ENCODE peak calls at places on chromosomes 13 and 19, in six cellular contexts. L, A, P, G, T and D are unnamed samples.
A peak's percentile ranks its signal among the peaks of the same experiment; 100 is the strongest.

GRCh38 chr13:30841161-30841560 is 64.9 kb upstream of the MEDAG start:
- DNase-seq in L (no peak), P (no peak), A (no peak), T (no peak), G (no peak), D (no peak)

GRCh38 chr19:14383898-14384669 is 2.8 kb downstream of the ADGRE5 start:
- DNase-seq in A (no peak), L (peak; percentile 38), P (peak; percentile 48), T (peak; percentile 61), G (peak; percentile 73), D (peak; percentile 75)

GRCh38 chr13:44305845-44306244 is 67.8 kb upstream of the SERP2 start:
- DNase-seq in L (no peak), A (no peak), G (no peak), T (no peak), P (no peak), D (no peak)

GRCh38 chr13:79541426-79542049 is 60.6 kb downstream of the NDFIP2 start:
- DNase-seq in P (no peak), L (peak; percentile 35), T (no peak), G (no peak), A (peak; percentile 58), D (no peak)

GRCh38 chr19:39169143-39169810 is 27.5 kb upstream of the NCCRP1 start:
- DNase-seq in T (no peak), L (no peak), P (no peak), A (no peak), G (no peak), D (no peak)

GRCh38 chr13:59178344-59178743 is 985.4 kb downstream of the DIAPH3 start:
- DNase-seq in P (no peak), A (no peak), T (no peak), G (no peak), L (peak; percentile 4), D (no peak)

GRCh38 chr19:18833141-18833476 is 1.4 kb downstream of the UPF1 start:
- DNase-seq in G (no peak), A (no peak), L (no peak), P (no peak), T (no peak), D (no peak)

GRCh38 chr19:39082745-39083598 is 1.2 kb upstream of the ACP7 start:
- DNase-seq in P (no peak), L (no peak), G (no peak), T (no peak), A (no peak), D (no peak)

GRCh38 chr13:108877300-108877699 is 247.9 kb downstream of the MYO16 start:
- DNase-seq in A (no peak), P (no peak), G (no peak), L (peak; percentile 54), T (no peak), D (no peak)

GRCh38 chr19:3528539-3529211 is 10.3 kb upstream of the TEKTIP1 start:
- DNase-seq in L (no peak), T (no peak), G (no peak), P (no peak), A (no peak), D (no peak)

GRCh38 chr19:45153339-45154063 is 7.3 kb downstream of the NKPD1 start:
- DNase-seq in L (no peak), G (no peak), T (peak; percentile 26), A (no peak), P (peak; percentile 29), D (peak; percentile 16)

GRCh38 chr13:32802159-32802558 is 214.1 kb upstream of the KL start:
- DNase-seq in G (no peak), P (no peak), A (no peak), T (no peak), L (no peak), D (no peak)

GRCh38 chr19:49114630-49115363 is 627 bp downstream of the LIN7B start:
- DNase-seq in T (no peak), A (no peak), L (peak; percentile 23), P (no peak), G (peak; percentile 86), D (no peak)